ENCODE peak calls at places on chromosome 3, in seven cellular contexts. S is Peyer's patch; Y is cardiac muscle cell; T is CD8-positive, alpha-beta T cell; Q is right atrium auricular region; R is ovary; K is esophagus squamous epithelium. F is an unnamed sample.

GRCh38 chr3:29759443-29760033 is 478.7 kb downstream of the RBMS3 start:
- DNase-seq in S (no peak), T (no peak), K (no peak), R (no peak), Y (no peak), Q (peak; percentile 67), F (no peak)

GRCh38 chr3:146953523-146954125 is 348.5 kb upstream of the PLSCR5 start:
- DNase-seq in T (no peak), R (no peak), Y (no peak), K (no peak), Q (no peak), S (no peak), F (no peak)

GRCh38 chr3:113531826-113532697 is at the start of gene SIDT1:
- DNase-seq in Y (peak; percentile 15), R (no peak), S (peak; percentile 88), T (peak; percentile 80), K (no peak), Q (no peak), F (peak; percentile 36)

GRCh38 chr3:169528289-169528688 is 135.2 kb downstream of the MECOM start:
- DNase-seq in Q (no peak), K (no peak), Y (no peak), T (no peak), R (no peak), S (no peak), F (no peak)

GRCh38 chr3:65951836-65952505 is 86.7 kb downstream of the MAGI1 start:
- DNase-seq in R (no peak), Q (no peak), Y (no peak), K (no peak), T (no peak), S (no peak), F (no peak)

GRCh38 chr3:81734742-81735141 is 26.7 kb downstream of the GBE1 start:
- DNase-seq in Q (no peak), Y (no peak), S (no peak), T (no peak), K (no peak), R (no peak), F (no peak)

GRCh38 chr3:128983293-128984069 is 10.4 kb downstream of the CFAP92 start:
- DNase-seq in S (no peak), K (no peak), Y (no peak), T (no peak), R (no peak), Q (no peak), F (no peak)

GRCh38 chr3:196159952-196160804 is 51.0 kb downstream of the ZDHHC19 start:
- DNase-seq in K (peak; percentile 17), Y (no peak), Q (no peak), R (no peak), T (no peak), S (peak; percentile 85), F (no peak)

GRCh38 chr3:132507657-132508056 is 89.4 kb upstream of the ACKR4 start:
- DNase-seq in S (peak; percentile 46), K (no peak), T (no peak), Y (no peak), R (no peak), Q (no peak), F (no peak)

GRCh38 chr3:65030847-65031463 is 343.2 kb upstream of the ADAMTS9 start:
- DNase-seq in T (no peak), Q (no peak), S (no peak), K (no peak), Y (no peak), R (no peak), F (no peak)

GRCh38 chr3:197337656-197338055 is 39.2 kb upstream of the DLG1 start:
- DNase-seq in S (no peak), K (no peak), R (no peak), T (no peak), Q (no peak), Y (no peak), F (no peak)

GRCh38 chr3:175941352-175941751 is 1082.2 kb downstream of the NAALADL2 start:
- DNase-seq in Y (no peak), T (no peak), Q (no peak), K (no peak), S (no peak), R (no peak), F (no peak)

GRCh38 chr3:120393761-120394160 is 44.6 kb upstream of the LRRC58 start:
- DNase-seq in S (no peak), Y (no peak), Q (no peak), K (no peak), T (no peak), R (no peak), F (no peak)

GRCh38 chr3:54237788-54238502 is 115.6 kb downstream of the CACNA2D3 start:
- DNase-seq in R (no peak), S (no peak), Q (no peak), T (no peak), K (no peak), Y (no peak), F (no peak)

GRCh38 chr3:99620077-99620476 is 18.3 kb upstream of the COL8A1 start:
- DNase-seq in Q (no peak), Y (no peak), K (no peak), R (no peak), T (no peak), S (no peak), F (no peak)

GRCh38 chr3:44555753-44556152 is 760 bp downstream of the ZKSCAN7 start:
- DNase-seq in Q (no peak), Y (no peak), T (no peak), S (no peak), K (no peak), R (no peak), F (no peak)

GRCh38 chr3:34856577-34856976 is 782.7 kb upstream of the ARPP21 start:
- DNase-seq in R (no peak), Q (no peak), Y (peak; percentile 13), S (no peak), K (no peak), T (no peak), F (no peak)

GRCh38 chr3:32502089-32502943 is at the start of gene CMTM6:
- DNase-seq in T (peak; percentile 79), K (peak; percentile 19), R (peak; percentile 86), S (peak; percentile 92), Q (peak; percentile 78), Y (peak; percentile 90), F (peak; percentile 65)

GRCh38 chr3:174907027-174907426 is 47.9 kb downstream of the NAALADL2 start:
- DNase-seq in Q (no peak), S (no peak), T (no peak), K (no peak), R (no peak), Y (no peak), F (no peak)

GRCh38 chr3:42192334-42193200 is 73.4 kb downstream of the CCK start:
- DNase-seq in R (no peak), T (no peak), Q (no peak), K (no peak), Y (no peak), S (no peak), F (no peak)

GRCh38 chr3:37050242-37050641 is 56.9 kb downstream of the MLH1 start:
- DNase-seq in T (no peak), S (no peak), Q (no peak), R (no peak), Y (peak; percentile 12), K (no peak), F (no peak)

GRCh38 chr3:10888523-10889081 is 72.6 kb downstream of the SLC6A11 start:
- DNase-seq in Y (no peak), R (no peak), S (no peak), K (no peak), T (no peak), Q (no peak), F (no peak)

GRCh38 chr3:114154321-114154821 is 24.5 kb downstream of the DRD3 start:
- DNase-seq in T (no peak), Q (no peak), Y (no peak), R (no peak), S (no peak), K (no peak), F (no peak)

GRCh38 chr3:139718415-139718814 is 40.6 kb upstream of the NMNAT3 start:
- DNase-seq in Q (peak; percentile 60), S (no peak), Y (peak; percentile 61), K (no peak), T (no peak), R (peak; percentile 73), F (no peak)

GRCh38 chr3:44995142-44995770 is 19.2 kb downstream of the EXOSC7 start:
- DNase-seq in T (no peak), R (no peak), S (no peak), Q (peak; percentile 80), K (no peak), Y (no peak), F (no peak)

DNA sequence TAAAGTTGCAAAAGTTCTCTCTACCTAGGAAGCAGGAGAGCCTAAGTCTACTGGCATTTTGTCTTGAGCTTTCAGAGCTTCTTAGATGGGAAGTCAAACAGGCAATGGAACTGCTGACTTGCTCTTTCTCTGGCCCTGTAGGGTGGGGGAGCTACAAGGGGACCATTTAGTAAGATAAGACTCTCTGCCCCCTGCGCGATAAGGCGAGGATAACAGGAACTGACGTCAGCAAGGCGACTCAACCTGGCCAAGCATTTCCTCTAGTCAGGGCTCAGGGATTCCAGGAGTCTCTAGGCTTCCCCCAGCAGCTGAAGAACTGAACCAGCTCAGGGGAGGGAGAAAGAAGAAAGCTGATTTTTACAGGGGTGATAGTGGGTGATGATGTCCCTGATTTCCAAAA is 5.8 kb downstream of the RARB start:
- DNase-seq in Y (no peak), R (no peak), Q (peak; percentile 74), S (no peak), T (no peak), K (no peak), F (no peak)
- H3K4me3 ChIP-seq in Y (no peak overlapping the region), R (no peak overlapping the region), Q (no peak overlapping the region), S (no peak overlapping the region), T (no peak overlapping the region), K (no peak overlapping the region), F (no peak overlapping the region)

GRCh38 chr3:157086775-157087174 is 73.2 kb downstream of the CCNL1 start:
- DNase-seq in Y (no peak), Q (no peak), T (no peak), K (no peak), S (no peak), R (no peak), F (no peak)
- H3K27ac ChIP-seq in Y (peak overlapping the region; percentile 97), Q (peak overlapping the region; percentile 100), T (no peak overlapping the region), K (peak overlapping the region; percentile 96), S (no peak overlapping the region), R (no peak overlapping the region), F (no peak overlapping the region)

GRCh38 chr3:179416681-179417080 is 34.6 kb downstream of the GNB4 start:
- DNase-seq in Y (no peak), K (no peak), R (no peak), T (no peak), Q (no peak), S (no peak), F (no peak)

GRCh38 chr3:179414804-179415203 is 36.5 kb downstream of the GNB4 start:
- DNase-seq in K (no peak), Y (no peak), S (no peak), T (no peak), R (no peak), Q (no peak), F (no peak)

GRCh38 chr3:179418610-179419009 is 32.7 kb downstream of the GNB4 start:
- DNase-seq in R (no peak), K (no peak), Q (no peak), Y (no peak), S (no peak), T (no peak), F (no peak)

GRCh38 chr3:179410999-179411398 is 40.3 kb downstream of the GNB4 start:
- DNase-seq in K (no peak), Q (no peak), T (no peak), Y (no peak), S (no peak), R (no peak), F (no peak)

GRCh38 chr3:179415377-179415776 is 35.9 kb downstream of the GNB4 start:
- DNase-seq in K (no peak), S (no peak), T (no peak), Y (no peak), R (no peak), Q (no peak), F (no peak)
- H3K36me3 ChIP-seq in K (peaks cover 78% of the 10 kb centered on the region), S (no peaks in the 10 kb centered on the region), T (no peaks in the 10 kb centered on the region), Y (peaks cover 18% of the 10 kb centered on the region), R (no peaks in the 10 kb centered on the region), Q (peaks cover 55% of the 10 kb centered on the region), F (no peaks in the 10 kb centered on the region)

GRCh38 chr3:126476166-126476975 is 680 bp upstream of the ZXDC start:
- DNase-seq in K (peak; percentile 36), R (peak; percentile 81), Y (no peak), T (no peak), Q (peak; percentile 67), S (no peak), F (no peak)
- H3K4me3 ChIP-seq in K (peak overlapping the region; percentile 75), R (peak overlapping the region; percentile 42), Y (peak overlapping the region; percentile 34), T (peak overlapping the region; percentile 69), Q (peak overlapping the region; percentile 54), S (peak overlapping the region; percentile 57), F (peak overlapping the region; percentile 66)

F was measured in effector memory CD4-positive, alpha-beta T cell.